ENCODE peak calls at places on chromosomes 1 and 21, in seven cellular contexts. One of them, this sample, is unnamed.

GRCh38 chr1:25548601-25549000 is 5.2 kb downstream of the LDLRAP1 start:
- DNase-seq in AG08396: no peak
- DNase-seq in kidney epithelial cell: no peak
- DNase-seq in SW480: no peak
- DNase-seq in CD4-positive, alpha-beta T cell: no peak
- DNase-seq in A172: no peak
- DNase-seq in iPS-NIHi11: no peak
- DNase-seq in this sample: no peak

GRCh38 chr1:41318135-41318534 is 43.1 kb upstream of the FOXO6 start:
- DNase-seq in kidney epithelial cell: no peak
- DNase-seq in SW480: no peak
- DNase-seq in CD4-positive, alpha-beta T cell: no peak
- DNase-seq in AG08396: no peak
- DNase-seq in A172: no peak
- DNase-seq in iPS-NIHi11: no peak
- DNase-seq in this sample: no peak

GRCh38 chr1:216306830-216307229 is 116.4 kb downstream of the USH2A start:
- DNase-seq in AG08396: no peak
- DNase-seq in iPS-NIHi11: no peak
- DNase-seq in CD4-positive, alpha-beta T cell: no peak
- DNase-seq in kidney epithelial cell: no peak
- DNase-seq in SW480: no peak
- DNase-seq in A172: no peak
- DNase-seq in this sample: no peak

GRCh38 chr1:23576338-23577055 is 17.2 kb upstream of the ID3 start:
- DNase-seq in SW480: no peak
- DNase-seq in AG08396: no peak
- DNase-seq in A172: no peak
- DNase-seq in iPS-NIHi11: no peak
- DNase-seq in CD4-positive, alpha-beta T cell: no peak
- DNase-seq in kidney epithelial cell: no peak
- DNase-seq in this sample: no peak

GRCh38 chr1:246110343-246111219 is 396.5 kb downstream of the SMYD3 start:
- DNase-seq in A172: peak; percentile 38
- DNase-seq in kidney epithelial cell: no peak
- DNase-seq in SW480: no peak
- DNase-seq in CD4-positive, alpha-beta T cell: no peak
- DNase-seq in AG08396: peak; percentile 30
- DNase-seq in iPS-NIHi11: no peak
- DNase-seq in this sample: no peak

GRCh38 chr1:54488831-54489626 is 59.0 kb upstream of the ACOT11 start:
- DNase-seq in A172: peak; percentile 36
- DNase-seq in kidney epithelial cell: no peak
- DNase-seq in iPS-NIHi11: peak; percentile 91
- DNase-seq in AG08396: peak; percentile 94
- DNase-seq in CD4-positive, alpha-beta T cell: peak; percentile 66
- DNase-seq in SW480: peak; percentile 59
- DNase-seq in this sample: peak; percentile 65

GRCh38 chr1:109821831-109822745 is 58.4 kb upstream of the EPS8L3 start:
- DNase-seq in AG08396: peak; percentile 45
- DNase-seq in iPS-NIHi11: no peak
- DNase-seq in A172: peak; percentile 81
- DNase-seq in CD4-positive, alpha-beta T cell: no peak
- DNase-seq in kidney epithelial cell: no peak
- DNase-seq in SW480: no peak
- DNase-seq in this sample: no peak

GRCh38 chr1:153880962-153881361 is 41.8 kb downstream of the GATAD2B start:
- DNase-seq in SW480: no peak
- DNase-seq in kidney epithelial cell: peak; percentile 96
- DNase-seq in iPS-NIHi11: peak; percentile 44
- DNase-seq in AG08396: peak; percentile 75
- DNase-seq in A172: peak; percentile 82
- DNase-seq in CD4-positive, alpha-beta T cell: peak; percentile 46
- DNase-seq in this sample: no peak

GRCh38 chr1:103218369-103218768 is 110.0 kb upstream of the COL11A1 start:
- DNase-seq in kidney epithelial cell: no peak
- DNase-seq in A172: no peak
- DNase-seq in SW480: no peak
- DNase-seq in iPS-NIHi11: no peak
- DNase-seq in CD4-positive, alpha-beta T cell: no peak
- DNase-seq in AG08396: no peak
- DNase-seq in this sample: no peak

GRCh38 chr1:21117159-21117953 is 59.3 kb downstream of the EIF4G3 start:
- DNase-seq in iPS-NIHi11: no peak
- DNase-seq in A172: no peak
- DNase-seq in kidney epithelial cell: no peak
- DNase-seq in CD4-positive, alpha-beta T cell: no peak
- DNase-seq in AG08396: no peak
- DNase-seq in SW480: no peak
- DNase-seq in this sample: no peak

GRCh38 chr1:64051801-64052200 is 151.6 kb upstream of the UBE2U start:
- DNase-seq in A172: no peak
- DNase-seq in iPS-NIHi11: no peak
- DNase-seq in SW480: no peak
- DNase-seq in AG08396: no peak
- DNase-seq in CD4-positive, alpha-beta T cell: no peak
- DNase-seq in kidney epithelial cell: no peak
- DNase-seq in this sample: no peak

GRCh38 chr21:15557925-15558324 is 171.9 kb upstream of the USP25 start:
- DNase-seq in iPS-NIHi11: no peak
- DNase-seq in CD4-positive, alpha-beta T cell: no peak
- DNase-seq in kidney epithelial cell: no peak
- DNase-seq in A172: peak; percentile 84
- DNase-seq in AG08396: no peak
- DNase-seq in SW480: peak; percentile 36
- DNase-seq in this sample: no peak

GRCh38 chr1:21369905-21370304 is 70.0 kb upstream of the NBPF3 start:
- DNase-seq in SW480: no peak
- DNase-seq in iPS-NIHi11: no peak
- DNase-seq in kidney epithelial cell: no peak
- DNase-seq in AG08396: no peak
- DNase-seq in CD4-positive, alpha-beta T cell: no peak
- DNase-seq in A172: no peak
- DNase-seq in this sample: no peak

GRCh38 chr1:7042322-7043231 is 257.3 kb downstream of the CAMTA1 start:
- DNase-seq in SW480: peak; percentile 31
- DNase-seq in iPS-NIHi11: peak; percentile 73
- DNase-seq in kidney epithelial cell: no peak
- DNase-seq in CD4-positive, alpha-beta T cell: no peak
- DNase-seq in AG08396: peak; percentile 36
- DNase-seq in A172: peak; percentile 23
- DNase-seq in this sample: no peak

GRCh38 chr1:33007190-33008050 is 29.3 kb downstream of the AK2 start:
- DNase-seq in iPS-NIHi11: peak; percentile 57
- DNase-seq in AG08396: peak; percentile 89
- DNase-seq in SW480: peak; percentile 78
- DNase-seq in kidney epithelial cell: peak; percentile 75
- DNase-seq in A172: peak; percentile 79
- DNase-seq in CD4-positive, alpha-beta T cell: no peak
- DNase-seq in this sample: no peak

GRCh38 chr1:91273875-91274274 is 130.8 kb downstream of the HFM1 start:
- DNase-seq in SW480: no peak
- DNase-seq in A172: no peak
- DNase-seq in AG08396: no peak
- DNase-seq in CD4-positive, alpha-beta T cell: no peak
- DNase-seq in kidney epithelial cell: no peak
- DNase-seq in iPS-NIHi11: no peak
- DNase-seq in this sample: no peak

This sample was measured in activated T-helper 2 cell treated with anti-CD3 and anti-CD28 coated beads, Interferon-gamma antibody, Interleukin-2, Interleukin-4, amounts not matched to agents 10 μg/mL and 5 μg/mL and 100 μg/mL, durations not matched to agents 14 hours and 24 hours and 36 hours.